ENCODE peak calls at places on chromosome 19, in seven cellular contexts. X, J, F, E, B, D and K are unnamed samples.

GRCh38 chr19:32367948-32368536 is 22.6 kb downstream of the ZNF507 start:
- DNase-seq in X (no peak), J (no peak), F (no peak), E (no peak), B (no peak), D (no peak), K (no peak)

GRCh38 chr19:5818594-5818993 is 13.7 kb downstream of the NRTN start:
- DNase-seq in X (no peak), J (no peak), F (no peak), E (no peak), B (no peak), D (no peak), K (no peak)

GRCh38 chr19:50266896-50267295 is 62.3 kb downstream of the KCNC3 start:
- DNase-seq in X (no peak), J (no peak), F (peak), E (no peak), B (no peak), D (no peak), K (no peak)

GRCh38 chr19:43476606-43477005 is 11.2 kb upstream of the LYPD3 start:
- DNase-seq in X (no peak), J (no peak), F (no peak), E (no peak), B (no peak), D (no peak), K (no peak)

GRCh38 chr19:3458595-3459284 is 21.6 kb downstream of the SMIM24 start:
- DNase-seq in X (no peak), J (no peak), F (peak), E (peak), B (no peak), D (no peak), K (no peak)

GRCh38 chr19:18719541-18719940 is 36.1 kb downstream of the CRTC1 start:
- DNase-seq in X (no peak), J (no peak), F (no peak), E (no peak), B (no peak), D (no peak), K (no peak)

GRCh38 chr19:8004723-8005513 is 523 bp downstream of the ELAVL1 start:
- DNase-seq in X (no peak), J (no peak), F (peak), E (no peak), B (peak), D (no peak), K (no peak)

GRCh38 chr19:55484571-55485438 is at the start of gene NAT14:
- DNase-seq in X (peak), J (peak), F (peak), E (peak), B (peak), D (peak), K (no peak)

GRCh38 chr19:55426042-55426441 is 17.1 kb downstream of the SHISA7 start:
- DNase-seq in X (no peak), J (no peak), F (no peak), E (peak), B (no peak), D (no peak), K (no peak)

GRCh38 chr19:13817615-13818371 is 22.6 kb downstream of the ZSWIM4 start:
- DNase-seq in X (peak), J (no peak), F (peak), E (no peak), B (no peak), D (no peak), K (no peak)

GRCh38 chr19:11699931-11700794 is 38.6 kb downstream of the ZNF823 start:
- DNase-seq in X (no peak), J (no peak), F (peak), E (peak), B (peak), D (no peak), K (no peak)

GRCh38 chr19:39032164-39032918 is at the start of gene FBXO27:
- DNase-seq in X (peak), J (no peak), F (peak), E (peak), B (no peak), D (peak), K (no peak)

GRCh38 chr19:38877781-38878574 is at the start of gene RINL:
- DNase-seq in X (no peak), J (peak), F (peak), E (no peak), B (peak), D (no peak), K (no peak)

GRCh38 chr19:32373614-32374295 is 28.3 kb downstream of the ZNF507 start:
- DNase-seq in X (no peak), J (no peak), F (peak), E (peak), B (peak), D (no peak), K (peak)

GRCh38 chr19:33684550-33685303 is 63.0 kb downstream of the CHST8 start:
- DNase-seq in X (no peak), J (no peak), F (peak), E (peak), B (no peak), D (no peak), K (no peak)

GRCh38 chr19:38888876-38889275 is 10.5 kb downstream of the SIRT2 start:
- DNase-seq in X (no peak), J (no peak), F (no peak), E (no peak), B (no peak), D (no peak), K (no peak)

GRCh38 chr19:41965127-41965526 is 6.0 kb upstream of the RABAC1 start:
- DNase-seq in X (no peak), J (no peak), F (no peak), E (no peak), B (no peak), D (no peak), K (no peak)

GRCh38 chr19:35120492-35120891 is 4.9 kb downstream of the FXYD3 start:
- DNase-seq in X (no peak), J (no peak), F (no peak), E (no peak), B (no peak), D (no peak), K (no peak)

GRCh38 chr19:10871711-10872550 is 578 bp downstream of the CARM1 start:
- DNase-seq in X (peak), J (peak), F (peak), E (peak), B (peak), D (peak), K (no peak)

GRCh38 chr19:45069056-45069455 is 7.2 kb downstream of the ZNF296 start:
- DNase-seq in X (no peak), J (no peak), F (no peak), E (no peak), B (no peak), D (peak), K (no peak)

GRCh38 chr19:50567052-50567841 is 988 bp downstream of the LRRC4B start:
- DNase-seq in X (no peak), J (no peak), F (peak), E (peak), B (no peak), D (no peak), K (no peak)

GRCh38 chr19:7632340-7633203 is 947 bp downstream of the PCP2 start:
- DNase-seq in X (no peak), J (no peak), F (no peak), E (no peak), B (no peak), D (no peak), K (no peak)

GRCh38 chr19:4597975-4598671 is 38.6 kb upstream of the SEMA6B start:
- DNase-seq in X (no peak), J (peak), F (peak), E (no peak), B (peak), D (no peak), K (no peak)

GRCh38 chr19:56612737-56613136 is 17.6 kb downstream of the ZNF71 start:
- DNase-seq in X (no peak), J (no peak), F (no peak), E (no peak), B (no peak), D (no peak), K (no peak)

GRCh38 chr19:2050349-2050990 is 574 bp downstream of the MKNK2 start:
- DNase-seq in X (no peak), J (no peak), F (peak), E (no peak), B (no peak), D (no peak), K (no peak)

GRCh38 chr19:34375598-34375997 is 10.6 kb downstream of the GPI start:
- DNase-seq in X (no peak), J (no peak), F (no peak), E (no peak), B (no peak), D (no peak), K (no peak)

GRCh38 chr19:42277821-42278809 is 9.1 kb downstream of the CIC start:
- DNase-seq in X (no peak), J (no peak), F (peak), E (peak), B (no peak), D (no peak), K (no peak)

GRCh38 chr19:9531933-9532332 is 6.5 kb downstream of the ZNF426 start:
- DNase-seq in X (no peak), J (no peak), F (no peak), E (no peak), B (no peak), D (no peak), K (no peak)

GRCh38 chr19:47377208-47377701 is 28.1 kb downstream of the DHX34 start:
- DNase-seq in X (no peak), J (no peak), F (no peak), E (no peak), B (no peak), D (peak), K (no peak)

GRCh38 chr19:19568802-19569756 is 31.0 kb downstream of the CILP2 start:
- DNase-seq in X (no peak), J (no peak), F (no peak), E (no peak), B (no peak), D (no peak), K (no peak)

GRCh38 chr19:28492616-28493015 is 720.3 kb downstream of the UQCRFS1 start:
- DNase-seq in X (no peak), J (no peak), F (no peak), E (no peak), B (no peak), D (no peak), K (no peak)

GRCh38 chr19:19448238-19448544 is 42.7 kb downstream of the GATAD2A start:
- DNase-seq in X (no peak), J (no peak), F (no peak), E (no peak), B (no peak), D (no peak), K (no peak)

GRCh38 chr19:33133438-33134031 is 1.6 kb downstream of the WDR88 start:
- DNase-seq in X (no peak), J (no peak), F (peak), E (no peak), B (no peak), D (no peak), K (no peak)

GRCh38 chr19:10228925-10229324 is 2.2 kb downstream of the S1PR2 start:
- DNase-seq in X (no peak), J (peak), F (peak), E (no peak), B (peak), D (no peak), K (no peak)

GRCh38 chr19:47768604-47769003 is 9.9 kb upstream of the SELENOW start:
- DNase-seq in X (no peak), J (no peak), F (no peak), E (no peak), B (no peak), D (no peak), K (no peak)

GRCh38 chr19:35086455-35086854 is 29.2 kb upstream of the FXYD3 start:
- DNase-seq in X (no peak), J (no peak), F (no peak), E (no peak), B (no peak), D (no peak), K (no peak)